ENCODE peak calls at places on chromosomes 3 and 15, in nine cellular contexts. O, W, V, A, T, S, P, N and K are unnamed samples.

GRCh38 chr3:27589795-27590194 is 105.6 kb upstream of the SLC4A7 start:
- DNase-seq in O (no peak), W (no peak), V (no peak), A (peak), T (no peak), S (peak), P (no peak), N (no peak), K (peak)

GRCh38 chr3:160948273-160948672 is 156.9 kb downstream of the B3GALNT1 start:
- DNase-seq in O (no peak), W (no peak), V (no peak), A (no peak), T (no peak), S (no peak), P (no peak), N (no peak), K (no peak)

GRCh38 chr15:48112242-48112641 is 8.5 kb upstream of the SLC24A5 start:
- DNase-seq in O (no peak), W (peak), V (peak), A (no peak), T (no peak), S (peak), P (no peak), N (no peak), K (peak)

GRCh38 chr15:79914728-79915127 is 17.9 kb upstream of the MTHFS start:
- DNase-seq in O (no peak), W (no peak), V (no peak), A (no peak), T (no peak), S (no peak), P (no peak), N (no peak), K (no peak)

GRCh38 chr15:60590935-60591490 is 112.1 kb upstream of the ICE2 start:
- DNase-seq in O (no peak), W (no peak), V (peak), A (no peak), T (peak), S (peak), P (no peak), N (no peak), K (peak)

GRCh38 chr3:14506626-14507344 is 33.4 kb downstream of the GRIP2 start:
- DNase-seq in O (no peak), W (no peak), V (no peak), A (no peak), T (no peak), S (no peak), P (no peak), N (no peak), K (no peak)

GRCh38 chr15:94229591-94230365 is 1.6 kb upstream of the MCTP2 start:
- DNase-seq in O (peak), W (no peak), V (no peak), A (peak), T (no peak), S (no peak), P (no peak), N (no peak), K (no peak)

GRCh38 chr3:185332026-185332735 is 30.8 kb upstream of the MAP3K13 start:
- DNase-seq in O (peak), W (peak), V (peak), A (peak), T (no peak), S (peak), P (no peak), N (no peak), K (peak)

GRCh38 chr3:161222662-161223061 is 1.6 kb downstream of the NMD3 start:
- DNase-seq in O (no peak), W (no peak), V (no peak), A (no peak), T (no peak), S (peak), P (no peak), N (no peak), K (peak)

GRCh38 chr15:101024111-101024695 is 105.0 kb downstream of the LRRK1 start:
- DNase-seq in O (no peak), W (no peak), V (no peak), A (no peak), T (peak), S (peak), P (no peak), N (no peak), K (no peak)

GRCh38 chr15:39084683-39085530 is 496.0 kb upstream of the THBS1 start:
- DNase-seq in O (peak), W (no peak), V (peak), A (no peak), T (peak), S (peak), P (no peak), N (no peak), K (peak)